ENCODE peak calls at places on chromosome 3, in six cellular contexts. E, J, U, O, N and S are unnamed samples.

GRCh38 chr3:169966086-169966950 is at the start of gene SEC62:
- DNase-seq in J (peak; percentile 99), O (peak; percentile 93), E (peak; percentile 96), N (peak; percentile 92), U (peak; percentile 93), S (peak; percentile 91)

GRCh38 chr3:126100216-126100615 is 16.3 kb upstream of the SLC41A3 start:
- DNase-seq in O (no peak), J (no peak), E (no peak), U (no peak), N (no peak), S (no peak)

GRCh38 chr3:46334911-46335478 is 18.9 kb upstream of the CCR2 start:
- DNase-seq in O (no peak), N (peak; percentile 31), J (no peak), E (no peak), U (peak; percentile 28), S (no peak)

GRCh38 chr3:29644261-29644660 is 363.4 kb downstream of the RBMS3 start:
- DNase-seq in O (no peak), E (no peak), J (no peak), N (no peak), U (peak; percentile 31), S (no peak)

GRCh38 chr3:36877930-36878685 is 66.7 kb downstream of the TRANK1 start:
- DNase-seq in N (no peak), E (no peak), J (no peak), U (no peak), O (no peak), S (no peak)

GRCh38 chr3:190892328-190893011 is 30.0 kb upstream of the GMNC start:
- DNase-seq in J (no peak), O (no peak), E (no peak), U (no peak), N (no peak), S (no peak)

GRCh38 chr3:65575376-65575840 is 463.3 kb downstream of the MAGI1 start:
- DNase-seq in U (peak; percentile 90), N (peak; percentile 38), J (no peak), O (no peak), E (no peak), S (no peak)

GRCh38 chr3:184443831-184444230 is 64.0 kb downstream of the CHRD start:
- DNase-seq in O (no peak), N (no peak), E (no peak), U (no peak), J (no peak), S (no peak)

GRCh38 chr3:85081191-85081895 is 122.6 kb downstream of the CADM2 start:
- DNase-seq in U (peak; percentile 8), N (peak; percentile 0), J (no peak), O (no peak), E (no peak), S (no peak)

GRCh38 chr3:142929890-142930289 is 33.6 kb downstream of the PAQR9 start:
- DNase-seq in O (no peak), N (no peak), J (no peak), E (no peak), U (no peak), S (no peak)

GRCh38 chr3:88896026-88896425 is 211.4 kb upstream of the EPHA3 start:
- DNase-seq in E (no peak), U (no peak), N (no peak), J (no peak), O (no peak), S (no peak)

GRCh38 chr3:133426721-133427120 is 26.9 kb downstream of the BFSP2 start:
- DNase-seq in O (no peak), N (no peak), E (no peak), J (no peak), U (peak; percentile 85), S (no peak)

GRCh38 chr3:53169832-53170324 is 8.9 kb downstream of the PRKCD start:
- DNase-seq in N (no peak), O (no peak), J (no peak), E (no peak), U (no peak), S (no peak)

GRCh38 chr3:42290966-42291714 is 25.2 kb upstream of the CCK start:
- DNase-seq in N (no peak), O (no peak), E (no peak), U (no peak), J (no peak), S (no peak)

GRCh38 chr3:138872632-138873031 is 37.9 kb upstream of the PIK3CB start:
- DNase-seq in U (no peak), N (no peak), J (peak; percentile 5), E (no peak), O (no peak), S (no peak)

GRCh38 chr3:184016820-184017671 is 638 bp downstream of the ABCC5 start:
- DNase-seq in E (peak; percentile 79), O (peak; percentile 50), N (peak; percentile 71), U (peak; percentile 51), J (peak; percentile 92), S (peak; percentile 65)

GRCh38 chr3:99751649-99752048 is 66.0 kb upstream of the CMSS1 start:
- DNase-seq in O (no peak), J (no peak), E (no peak), U (peak; percentile 90), N (peak; percentile 60), S (no peak)